ENCODE peak calls at places on chromosomes 1 and 21, in ten cellular contexts. L is cardiac fibroblast, Y is fibroblast of villous mesenchyme, I is AG10803, T is PC-3, O is DND-41, K is dorsolateral prefrontal cortex, S is transverse colon, C is fibroblast of mammary gland, F is coronary artery. W is an unnamed sample.

GRCh38 chr1:11431946-11432507 is 46.9 kb upstream of the DISP3 start:
- DNase-seq in L (no peak), Y (no peak), I (no peak), T (no peak), O (no peak), K (no peak), S (no peak), C (no peak), F (no peak), W (no peak)

GRCh38 chr1:26417111-26417510 is 6.5 kb downstream of the LIN28A start:
- DNase-seq in L (peak), Y (peak), I (peak), T (peak), O (peak), K (peak), S (peak), C (peak), F (no peak), W (peak)

GRCh38 chr1:206687915-206688442 is 3.3 kb downstream of the MAPKAPK2 start:
- DNase-seq in L (peak), Y (peak), I (peak), T (no peak), O (no peak), K (no peak), S (no peak), C (peak), F (no peak), W (peak)

GRCh38 chr1:29425656-29426055 is 189.3 kb downstream of the PTPRU start:
- DNase-seq in L (no peak), Y (no peak), I (no peak), T (no peak), O (no peak), K (no peak), S (no peak), C (no peak), F (no peak), W (no peak)

GRCh38 chr1:64038965-64039926 is 164.2 kb upstream of the UBE2U start:
- DNase-seq in L (peak), Y (peak), I (peak), T (peak), O (no peak), K (peak), S (no peak), C (peak), F (no peak), W (peak)

GRCh38 chr21:45081636-45082035 is 7.3 kb downstream of the ADARB1 start:
- DNase-seq in L (no peak), Y (no peak), I (no peak), T (no peak), O (no peak), K (no peak), S (no peak), C (no peak), F (peak), W (no peak)

GRCh38 chr1:2255420-2256369 is 27.6 kb downstream of the SKI start:
- DNase-seq in L (peak), Y (peak), I (peak), T (peak), O (peak), K (no peak), S (no peak), C (peak), F (no peak), W (peak)

GRCh38 chr1:221667504-221667903 is 74.4 kb downstream of the DUSP10 start:
- DNase-seq in L (peak), Y (peak), I (peak), T (peak), O (no peak), K (no peak), S (no peak), C (peak), F (no peak), W (peak)

GRCh38 chr1:5304702-5305101 is 650.3 kb downstream of the AJAP1 start:
- DNase-seq in L (no peak), Y (no peak), I (no peak), T (no peak), O (no peak), K (no peak), S (no peak), C (no peak), F (no peak), W (no peak)

GRCh38 chr1:29243863-29244185 is 7.5 kb downstream of the PTPRU start:
- DNase-seq in L (peak), Y (peak), I (peak), T (peak), O (no peak), K (no peak), S (no peak), C (peak), F (no peak), W (peak)

GRCh38 chr1:110007045-110007444 is 22.5 kb downstream of the AHCYL1 start:
- DNase-seq in L (no peak), Y (no peak), I (no peak), T (no peak), O (no peak), K (no peak), S (no peak), C (no peak), F (no peak), W (no peak)

GRCh38 chr21:14600569-14601308 is 54.6 kb upstream of the SAMSN1 start:
- DNase-seq in L (peak), Y (no peak), I (no peak), T (no peak), O (peak), K (no peak), S (no peak), C (no peak), F (no peak), W (no peak)

GRCh38 chr1:53294557-53294956 is 33.3 kb downstream of the LRP8 start:
- DNase-seq in L (peak), Y (peak), I (peak), T (peak), O (no peak), K (peak), S (no peak), C (peak), F (no peak), W (peak)

GRCh38 chr1:114828251-114828650 is 26.4 kb upstream of the SYCP1 start:
- DNase-seq in L (no peak), Y (peak), I (no peak), T (peak), O (no peak), K (no peak), S (no peak), C (peak), F (no peak), W (no peak)

GRCh38 chr1:224874775-224875174 is 54.7 kb upstream of the DNAH14 start:
- DNase-seq in L (no peak), Y (no peak), I (no peak), T (no peak), O (no peak), K (no peak), S (no peak), C (no peak), F (no peak), W (no peak)

GRCh38 chr1:170307426-170307825 is 161.7 kb downstream of the NTMT2 start:
- DNase-seq in L (no peak), Y (peak), I (peak), T (peak), O (no peak), K (no peak), S (no peak), C (peak), F (no peak), W (no peak)

GRCh38 chr1:65681101-65681500 is 111.6 kb upstream of the PDE4B start:
- DNase-seq in L (peak), Y (no peak), I (peak), T (peak), O (no peak), K (no peak), S (no peak), C (peak), F (no peak), W (peak)

GRCh38 chr1:40059292-40059959 is 18.9 kb downstream of the CAP1 start:
- DNase-seq in L (peak), Y (peak), I (peak), T (peak), O (peak), K (no peak), S (peak), C (peak), F (no peak), W (peak)

GRCh38 chr1:160544647-160545046 is 21.6 kb upstream of the SLAMF6 start:
- DNase-seq in L (peak), Y (peak), I (peak), T (peak), O (peak), K (no peak), S (no peak), C (peak), F (no peak), W (no peak)

GRCh38 chr1:233587958-233588799 is 25.7 kb upstream of the KCNK1 start:
- DNase-seq in L (no peak), Y (no peak), I (no peak), T (no peak), O (no peak), K (no peak), S (no peak), C (no peak), F (no peak), W (no peak)

GRCh38 chr1:150302338-150302737 is 8.7 kb downstream of the MRPS21 start:
- DNase-seq in L (no peak), Y (no peak), I (no peak), T (no peak), O (no peak), K (peak), S (no peak), C (no peak), F (no peak), W (no peak)

GRCh38 chr1:173122958-173123852 is 72.5 kb upstream of the TNFSF18 start:
- DNase-seq in L (peak), Y (peak), I (peak), T (no peak), O (no peak), K (peak), S (peak), C (peak), F (peak), W (peak)

DNA sequence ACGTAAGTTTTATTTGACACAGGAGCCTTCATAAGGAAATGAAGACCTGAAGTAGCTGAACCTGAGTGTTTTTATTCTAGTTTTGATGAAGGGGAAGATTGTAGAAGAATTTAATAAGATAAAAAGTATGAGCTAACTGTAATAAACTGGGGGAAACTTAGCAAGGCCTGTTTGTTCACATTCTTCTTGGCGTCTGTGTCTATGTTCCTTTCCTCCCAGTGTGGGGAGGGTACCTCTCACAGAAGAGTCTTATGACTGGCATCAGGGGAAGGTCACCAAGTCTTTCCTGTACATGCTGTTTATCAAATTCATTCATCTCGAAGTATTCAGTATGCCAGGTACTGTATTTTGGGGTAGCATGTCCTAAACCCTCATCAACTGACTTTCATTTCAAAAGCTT is 78.4 kb downstream of the HS2ST1 start:
- DNase-seq in L (no peak), Y (no peak), I (no peak), T (peak), O (no peak), K (no peak), S (no peak), C (no peak), F (no peak), W (no peak)
- H3K4me3 ChIP-seq in L (no peak), Y (no peak), I (no peak), T (peak), O (no peak), K (no peak), S (no peak), C (no peak), F (no peak), W (no peak)

GRCh38 chr1:21334214-21335087 is 44.2 kb upstream of the ECE1 start:
- DNase-seq in L (peak), Y (peak), I (peak), T (peak), O (peak), K (peak), S (peak), C (peak), F (peak), W (peak)
- H3K4me3 ChIP-seq in L (peak), Y (peak), I (peak), T (peak), O (no peak), K (peak), S (peak), C (peak), F (peak), W (peak)

DNA sequence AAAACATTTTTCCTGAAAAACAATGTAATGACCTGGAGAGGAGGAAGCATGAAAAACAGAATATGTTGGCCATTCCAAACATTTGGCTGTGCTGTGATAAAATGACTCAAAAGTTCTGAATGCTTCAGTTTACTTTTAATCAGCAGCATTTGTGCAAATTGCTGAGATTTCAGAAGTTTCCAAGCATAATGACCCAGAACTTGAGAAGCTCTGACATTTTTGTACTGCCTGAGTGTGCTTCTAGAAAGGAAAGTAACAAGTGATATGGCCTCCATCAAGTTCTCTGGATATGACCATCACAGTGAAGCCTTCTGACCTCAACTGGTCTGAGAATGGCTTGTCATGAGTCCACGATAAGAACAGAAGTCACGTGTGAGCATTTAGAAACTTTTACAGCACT is 283.4 kb upstream of the ZRANB2 start:
- DNase-seq in L (peak), Y (peak), I (peak), T (no peak), O (no peak), K (no peak), S (no peak), C (peak), F (no peak), W (peak)
- H3K4me3 ChIP-seq in L (no peak), Y (no peak), I (no peak), T (no peak), O (no peak), K (no peak), S (no peak), C (no peak), F (no peak), W (no peak)

GRCh38 chr1:238060046-238060445 is 169.3 kb upstream of the ZP4 start:
- DNase-seq in L (no peak), Y (no peak), I (no peak), T (no peak), O (peak), K (no peak), S (no peak), C (no peak), F (no peak), W (peak)

GRCh38 chr1:238063454-238063853 is 172.7 kb upstream of the ZP4 start:
- DNase-seq in L (no peak), Y (no peak), I (peak), T (peak), O (no peak), K (no peak), S (no peak), C (peak), F (no peak), W (peak)

DNA sequence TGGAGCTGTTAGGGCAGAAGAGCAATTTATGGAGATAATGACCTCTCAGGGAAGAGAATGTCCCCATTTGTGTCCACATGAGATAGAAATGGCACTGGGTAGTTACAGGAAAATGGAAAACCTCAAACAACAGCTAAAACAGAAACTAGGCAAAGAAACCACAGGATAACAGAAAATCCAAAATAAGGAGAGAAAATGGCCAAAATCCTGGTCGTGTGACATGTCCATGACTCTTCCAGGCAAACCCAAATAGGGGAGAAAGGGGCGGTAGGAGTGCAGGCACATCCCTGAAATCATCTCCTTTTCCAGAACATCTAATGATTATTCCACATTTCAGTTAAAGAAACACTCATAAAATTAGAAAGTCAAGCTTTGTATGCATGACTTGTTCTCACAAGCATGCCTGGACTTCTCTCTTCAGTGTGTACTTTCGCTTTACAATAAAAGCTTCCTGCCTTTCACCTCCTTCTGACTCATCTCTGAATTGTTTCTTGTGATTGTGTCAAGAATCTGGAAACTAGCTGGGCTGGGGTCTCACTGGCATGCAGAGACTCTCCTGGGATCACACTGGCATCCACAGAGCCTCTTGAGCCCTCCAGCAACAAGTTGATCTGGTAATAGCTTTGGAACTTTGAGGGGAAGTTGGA is 171.4 kb upstream of the ZP4 start:
- DNase-seq in L (no peak), Y (no peak), I (no peak), T (peak), O (no peak), K (no peak), S (no peak), C (peak), F (no peak), W (peak)
- H3K4me3 ChIP-seq in L (no peak), Y (no peak), I (no peak), T (peak), O (no peak), K (no peak), S (no peak), C (no peak), F (no peak), W (no peak)

W was measured in astrocyte of the spinal cord.